ENCODE peak calls at places on chromosomes 11 and 22, in nine cellular contexts. One of them, this sample, is unnamed.

GRCh38 chr11:9574806-9575530 is 1.5 kb downstream of the WEE1 start:
- DNase-seq in ureter: peak
- DNase-seq in KG1: no peak
- DNase-seq in occipital lobe: no peak
- DNase-seq in A172: peak
- DNase-seq in EL: peak
- DNase-seq in GM13976: peak
- DNase-seq in IMR-90: peak
- DNase-seq in prostate gland: peak
- DNase-seq in this sample: peak

GRCh38 chr11:70118642-70119041 is 40.5 kb downstream of the ANO1 start:
- DNase-seq in IMR-90: no peak
- DNase-seq in occipital lobe: no peak
- DNase-seq in ureter: no peak
- DNase-seq in EL: no peak
- DNase-seq in KG1: no peak
- DNase-seq in A172: no peak
- DNase-seq in prostate gland: no peak
- DNase-seq in GM13976: no peak
- DNase-seq in this sample: no peak

GRCh38 chr11:64727131-64727530 is 4.1 kb upstream of the NRXN2 start:
- DNase-seq in A172: no peak
- DNase-seq in KG1: no peak
- DNase-seq in prostate gland: no peak
- DNase-seq in IMR-90: no peak
- DNase-seq in occipital lobe: no peak
- DNase-seq in EL: no peak
- DNase-seq in ureter: no peak
- DNase-seq in GM13976: peak
- DNase-seq in this sample: no peak

GRCh38 chr11:35126000-35126878 is 12.7 kb upstream of the CD44 start:
- DNase-seq in prostate gland: no peak
- DNase-seq in ureter: no peak
- DNase-seq in EL: no peak
- DNase-seq in GM13976: peak
- DNase-seq in A172: no peak
- DNase-seq in KG1: no peak
- DNase-seq in IMR-90: no peak
- DNase-seq in occipital lobe: no peak
- DNase-seq in this sample: no peak

GRCh38 chr22:40855960-40856512 is 403 bp downstream of the ST13 start:
- DNase-seq in occipital lobe: peak
- DNase-seq in prostate gland: peak
- DNase-seq in A172: no peak
- DNase-seq in GM13976: peak
- DNase-seq in ureter: no peak
- DNase-seq in EL: peak
- DNase-seq in IMR-90: peak
- DNase-seq in KG1: no peak
- DNase-seq in this sample: peak

GRCh38 chr22:37906364-37907008 is 389 bp downstream of the MICALL1 start:
- DNase-seq in prostate gland: no peak
- DNase-seq in A172: no peak
- DNase-seq in IMR-90: no peak
- DNase-seq in ureter: no peak
- DNase-seq in EL: peak
- DNase-seq in occipital lobe: no peak
- DNase-seq in GM13976: peak
- DNase-seq in KG1: no peak
- DNase-seq in this sample: no peak

GRCh38 chr11:119101367-119101758 is 290 bp downstream of the DPAGT1 start:
- DNase-seq in ureter: no peak
- DNase-seq in prostate gland: no peak
- DNase-seq in A172: no peak
- DNase-seq in KG1: no peak
- DNase-seq in IMR-90: no peak
- DNase-seq in GM13976: no peak
- DNase-seq in EL: peak
- DNase-seq in occipital lobe: no peak
- DNase-seq in this sample: no peak

GRCh38 chr11:73859671-73860070 is 17.0 kb downstream of the COA4 start:
- DNase-seq in ureter: no peak
- DNase-seq in occipital lobe: no peak
- DNase-seq in IMR-90: peak
- DNase-seq in GM13976: no peak
- DNase-seq in A172: no peak
- DNase-seq in KG1: no peak
- DNase-seq in prostate gland: no peak
- DNase-seq in EL: no peak
- DNase-seq in this sample: no peak

GRCh38 chr11:106271126-106271525 is 193.7 kb downstream of the AASDHPPT start:
- DNase-seq in prostate gland: no peak
- DNase-seq in ureter: no peak
- DNase-seq in IMR-90: no peak
- DNase-seq in occipital lobe: no peak
- DNase-seq in EL: no peak
- DNase-seq in KG1: no peak
- DNase-seq in A172: no peak
- DNase-seq in GM13976: no peak
- DNase-seq in this sample: no peak

GRCh38 chr11:76701701-76702100 is 31.2 kb upstream of the LRRC32 start:
- DNase-seq in EL: peak
- DNase-seq in IMR-90: peak
- DNase-seq in occipital lobe: no peak
- DNase-seq in GM13976: no peak
- DNase-seq in KG1: no peak
- DNase-seq in A172: peak
- DNase-seq in ureter: no peak
- DNase-seq in prostate gland: no peak
- DNase-seq in this sample: no peak

GRCh38 chr11:114159802-114160588 is 100.5 kb downstream of the ZBTB16 start:
- DNase-seq in KG1: peak
- DNase-seq in occipital lobe: peak
- DNase-seq in GM13976: peak
- DNase-seq in IMR-90: peak
- DNase-seq in A172: peak
- DNase-seq in ureter: peak
- DNase-seq in prostate gland: peak
- DNase-seq in EL: peak
- DNase-seq in this sample: peak

GRCh38 chr11:83751041-83751440 is 464.9 kb upstream of the CCDC90B start:
- DNase-seq in prostate gland: no peak
- DNase-seq in ureter: no peak
- DNase-seq in GM13976: no peak
- DNase-seq in IMR-90: no peak
- DNase-seq in A172: no peak
- DNase-seq in KG1: no peak
- DNase-seq in occipital lobe: no peak
- DNase-seq in EL: no peak
- DNase-seq in this sample: no peak

GRCh38 chr11:27291954-27292641 is 70.9 kb downstream of the CCDC34 start:
- DNase-seq in IMR-90: no peak
- DNase-seq in EL: no peak
- DNase-seq in ureter: no peak
- DNase-seq in KG1: no peak
- DNase-seq in occipital lobe: no peak
- DNase-seq in GM13976: no peak
- DNase-seq in A172: no peak
- DNase-seq in prostate gland: no peak
- DNase-seq in this sample: no peak

GRCh38 chr11:12687740-12688139 is 13.5 kb downstream of the TEAD1 start:
- DNase-seq in GM13976: no peak
- DNase-seq in ureter: no peak
- DNase-seq in KG1: no peak
- DNase-seq in occipital lobe: no peak
- DNase-seq in prostate gland: no peak
- DNase-seq in EL: no peak
- DNase-seq in IMR-90: no peak
- DNase-seq in A172: no peak
- DNase-seq in this sample: no peak

GRCh38 chr11:119365071-119365591 is 16.4 kb downstream of the USP2 start:
- DNase-seq in prostate gland: no peak
- DNase-seq in EL: no peak
- DNase-seq in GM13976: no peak
- DNase-seq in occipital lobe: peak
- DNase-seq in A172: no peak
- DNase-seq in IMR-90: peak
- DNase-seq in KG1: no peak
- DNase-seq in ureter: no peak
- DNase-seq in this sample: no peak

GRCh38 chr11:116539211-116539610 is 233.6 kb downstream of the BUD13 start:
- DNase-seq in KG1: no peak
- DNase-seq in prostate gland: no peak
- DNase-seq in ureter: no peak
- DNase-seq in IMR-90: no peak
- DNase-seq in EL: no peak
- DNase-seq in GM13976: no peak
- DNase-seq in occipital lobe: no peak
- DNase-seq in A172: no peak
- DNase-seq in this sample: no peak

GRCh38 chr11:57516061-57516443 is 550 bp upstream of the SLC43A1 start:
- DNase-seq in ureter: no peak
- DNase-seq in GM13976: no peak
- DNase-seq in prostate gland: no peak
- DNase-seq in A172: no peak
- DNase-seq in occipital lobe: no peak
- DNase-seq in EL: no peak
- DNase-seq in KG1: peak
- DNase-seq in IMR-90: no peak
- DNase-seq in this sample: no peak

GRCh38 chr11:129453293-129453721 is 77.7 kb downstream of the BARX2 start:
- DNase-seq in A172: no peak
- DNase-seq in ureter: no peak
- DNase-seq in prostate gland: peak
- DNase-seq in IMR-90: no peak
- DNase-seq in EL: no peak
- DNase-seq in GM13976: no peak
- DNase-seq in KG1: no peak
- DNase-seq in occipital lobe: no peak
- DNase-seq in this sample: no peak

GRCh38 chr11:32427616-32427934 is 7.8 kb downstream of the WT1 start:
- DNase-seq in GM13976: no peak
- DNase-seq in A172: no peak
- DNase-seq in IMR-90: no peak
- DNase-seq in EL: no peak
- DNase-seq in KG1: no peak
- DNase-seq in prostate gland: no peak
- DNase-seq in ureter: no peak
- DNase-seq in occipital lobe: no peak
- DNase-seq in this sample: no peak